ENCODE peak calls at places on chromosomes 4 and X, in ten cellular contexts. I is neural progenitor cell; S is heart left ventricle; A is left ventricle myocardium inferior; U is breast epithelium; V is naive thymus-derived CD4-positive, alpha-beta T cell; E is aorta; L is ascending aorta; P is CD8-positive, alpha-beta memory T cell; T is right atrium auricular region. C is an unnamed sample.

GRCh38 chrX:74788545-74789086 is 136.6 kb downstream of the NEXMIF start:
- DNase-seq in I (no peak), S (no peak), A (no peak), U (no peak), V (no peak), E (no peak), L (no peak), P (no peak), T (no peak), C (no peak)

GRCh38 chr4:118077767-118078105 is 43.5 kb downstream of the NDST3 start:
- DNase-seq in I (no peak), S (no peak), A (no peak), U (no peak), V (no peak), E (no peak), L (no peak), P (no peak), T (no peak), C (no peak)

GRCh38 chr4:182492456-182492855 is 249.3 kb downstream of the TENM3 start:
- DNase-seq in I (no peak), S (no peak), A (no peak), U (no peak), V (no peak), E (no peak), L (no peak), P (no peak), T (no peak), C (no peak)

GRCh38 chrX:3548743-3549441 is 164.6 kb downstream of the PRKX start:
- DNase-seq in I (peak; percentile 20), S (no peak), A (no peak), U (no peak), V (no peak), E (no peak), L (no peak), P (no peak), T (no peak), C (no peak)

GRCh38 chr4:8255698-8256441 is 13.7 kb upstream of the HTRA3 start:
- DNase-seq in I (no peak), S (no peak), A (no peak), U (no peak), V (no peak), E (no peak), L (peak; percentile 82), P (no peak), T (peak; percentile 94), C (no peak)

GRCh38 chr4:169229571-169230028 is 41.2 kb downstream of the SH3RF1 start:
- DNase-seq in I (no peak), S (peak; percentile 53), A (no peak), U (no peak), V (no peak), E (no peak), L (peak; percentile 72), P (no peak), T (no peak), C (no peak)

GRCh38 chrX:134406230-134406794 is 53.7 kb upstream of the HPRT1 start:
- DNase-seq in I (no peak), S (no peak), A (no peak), U (no peak), V (no peak), E (no peak), L (no peak), P (no peak), T (no peak), C (no peak)

GRCh38 chr4:1978741-1979476 is 29.9 kb downstream of the NELFA start:
- DNase-seq in I (no peak), S (no peak), A (no peak), U (no peak), V (no peak), E (peak; percentile 75), L (peak; percentile 54), P (no peak), T (no peak), C (no peak)

GRCh38 chr4:150379454-150379853 is 202.5 kb upstream of the MAB21L2 start:
- DNase-seq in I (no peak), S (no peak), A (no peak), U (no peak), V (no peak), E (no peak), L (no peak), P (no peak), T (no peak), C (no peak)

GRCh38 chr4:183072181-183072580 is 26.9 kb upstream of the WWC2 start:
- DNase-seq in I (no peak), S (no peak), A (no peak), U (no peak), V (no peak), E (no peak), L (no peak), P (no peak), T (no peak), C (no peak)

GRCh38 chr4:88457307-88458090 is 580 bp downstream of the HERC5 start:
- DNase-seq in I (peak; percentile 66), S (peak; percentile 45), A (peak; percentile 52), U (no peak), V (no peak), E (peak; percentile 86), L (peak; percentile 75), P (peak; percentile 69), T (no peak), C (peak; percentile 81)

GRCh38 chr4:186445040-186445439 is 110.3 kb downstream of the MTNR1A start:
- DNase-seq in I (no peak), S (no peak), A (no peak), U (no peak), V (no peak), E (no peak), L (no peak), P (no peak), T (no peak), C (no peak)
- H3K4me1 ChIP-seq in I (no peaks in the 10 kb centered on the region), S (no peaks in the 10 kb centered on the region), A (no peaks in the 10 kb centered on the region), U (no peaks in the 10 kb centered on the region), V (no peaks in the 10 kb centered on the region), E (no peaks in the 10 kb centered on the region), L (no peaks in the 10 kb centered on the region), P (no peaks in the 10 kb centered on the region), T (no peaks in the 10 kb centered on the region), C (no peaks in the 10 kb centered on the region)

GRCh38 chr4:6596948-6597347 is 22.0 kb downstream of the MAN2B2 start:
- DNase-seq in I (no peak), S (no peak), A (no peak), U (no peak), V (no peak), E (no peak), L (no peak), P (no peak), T (no peak), C (no peak)
- H3K36me3 ChIP-seq in I (no peaks in the 10 kb centered on the region), S (no peaks in the 10 kb centered on the region), A (peaks cover 43% of the 10 kb centered on the region), U (no peaks in the 10 kb centered on the region), V (peaks cover 5% of the 10 kb centered on the region), E (no peaks in the 10 kb centered on the region), L (peaks cover 37% of the 10 kb centered on the region), P (peaks cover 12% of the 10 kb centered on the region), T (peaks cover 6% of the 10 kb centered on the region), C (peaks cover 25% of the 10 kb centered on the region)

GRCh38 chr4:74900862-74901261 is 32.1 kb upstream of the PARM1 start:
- DNase-seq in I (no peak), S (no peak), A (no peak), U (no peak), V (no peak), E (no peak), L (no peak), P (no peak), T (no peak), C (no peak)
- H3K4me1 ChIP-seq in I (no peaks in the 10 kb centered on the region), S (no peaks in the 10 kb centered on the region), A (no peaks in the 10 kb centered on the region), U (no peaks in the 10 kb centered on the region), V (no peaks in the 10 kb centered on the region), E (no peaks in the 10 kb centered on the region), L (no peaks in the 10 kb centered on the region), P (no peaks in the 10 kb centered on the region), T (no peaks in the 10 kb centered on the region), C (no peaks in the 10 kb centered on the region)

GRCh38 chr4:81459233-81459632 is 12.5 kb downstream of the RASGEF1B start:
- DNase-seq in I (no peak), S (no peak), A (no peak), U (no peak), V (no peak), E (no peak), L (no peak), P (no peak), T (no peak), C (no peak)
- H3K36me3 ChIP-seq in I (peaks cover 3% of the 10 kb centered on the region), S (no peaks in the 10 kb centered on the region), A (peaks cover 35% of the 10 kb centered on the region), U (no peaks in the 10 kb centered on the region), V (peaks cover 3% of the 10 kb centered on the region), E (no peaks in the 10 kb centered on the region), L (peaks cover 3% of the 10 kb centered on the region), P (no peaks in the 10 kb centered on the region), T (peaks cover 33% of the 10 kb centered on the region), C (peaks cover 15% of the 10 kb centered on the region)